ENCODE peak calls at places on chromosomes 3 and 15, in six cellular contexts. One of them, this sample, is unnamed.

GRCh38 chr3:140203510-140203909 is 268.5 kb downstream of the CLSTN2 start:
- DNase-seq in CD4-positive, alpha-beta memory T cell: no peak
- DNase-seq in A549: no peak
- DNase-seq in ovary: no peak
- DNase-seq in cardiac muscle cell: no peak
- DNase-seq in endodermal cell: peak; percentile 60
- DNase-seq in this sample: no peak

GRCh38 chr3:187286467-187287059 is 5.0 kb downstream of the MASP1 start:
- DNase-seq in cardiac muscle cell: no peak
- DNase-seq in endodermal cell: peak; percentile 35
- DNase-seq in ovary: no peak
- DNase-seq in CD4-positive, alpha-beta memory T cell: no peak
- DNase-seq in A549: no peak
- DNase-seq in this sample: no peak

GRCh38 chr15:100204211-100204610 is 137.6 kb downstream of the ADAMTS17 start:
- DNase-seq in endodermal cell: no peak
- DNase-seq in ovary: no peak
- DNase-seq in cardiac muscle cell: no peak
- DNase-seq in A549: no peak
- DNase-seq in CD4-positive, alpha-beta memory T cell: no peak
- DNase-seq in this sample: no peak

GRCh38 chr3:81459733-81460132 is 301.7 kb downstream of the GBE1 start:
- DNase-seq in CD4-positive, alpha-beta memory T cell: no peak
- DNase-seq in endodermal cell: no peak
- DNase-seq in A549: no peak
- DNase-seq in cardiac muscle cell: no peak
- DNase-seq in ovary: no peak
- DNase-seq in this sample: no peak

GRCh38 chr15:42688301-42688700 is 48.6 kb downstream of the CDAN1 start:
- DNase-seq in endodermal cell: no peak
- DNase-seq in ovary: no peak
- DNase-seq in CD4-positive, alpha-beta memory T cell: no peak
- DNase-seq in A549: no peak
- DNase-seq in cardiac muscle cell: no peak
- DNase-seq in this sample: no peak

GRCh38 chr3:179973024-179973423 is 63.7 kb downstream of the PEX5L start:
- DNase-seq in ovary: no peak
- DNase-seq in cardiac muscle cell: no peak
- DNase-seq in endodermal cell: no peak
- DNase-seq in A549: no peak
- DNase-seq in CD4-positive, alpha-beta memory T cell: no peak
- DNase-seq in this sample: no peak

GRCh38 chr3:98657429-98657828 is 64.0 kb upstream of the CPOX start:
- DNase-seq in cardiac muscle cell: peak; percentile 1
- DNase-seq in CD4-positive, alpha-beta memory T cell: peak; percentile 32
- DNase-seq in A549: peak; percentile 36
- DNase-seq in ovary: no peak
- DNase-seq in endodermal cell: peak; percentile 88
- DNase-seq in this sample: no peak

GRCh38 chr15:66893294-66893693 is 172.1 kb upstream of the SMAD3 start:
- DNase-seq in CD4-positive, alpha-beta memory T cell: no peak
- DNase-seq in endodermal cell: peak; percentile 24
- DNase-seq in ovary: no peak
- DNase-seq in cardiac muscle cell: no peak
- DNase-seq in A549: no peak
- DNase-seq in this sample: no peak

GRCh38 chr3:140863481-140864084 is 78.1 kb upstream of the SLC25A36 start:
- DNase-seq in cardiac muscle cell: peak; percentile 78
- DNase-seq in ovary: peak; percentile 80
- DNase-seq in A549: peak; percentile 42
- DNase-seq in endodermal cell: peak; percentile 84
- DNase-seq in CD4-positive, alpha-beta memory T cell: peak; percentile 8
- DNase-seq in this sample: peak; percentile 84

GRCh38 chr15:63350178-63350621 is 31.4 kb downstream of the CA12 start:
- DNase-seq in cardiac muscle cell: no peak
- DNase-seq in ovary: peak; percentile 26
- DNase-seq in A549: no peak
- DNase-seq in CD4-positive, alpha-beta memory T cell: no peak
- DNase-seq in endodermal cell: no peak
- DNase-seq in this sample: no peak

GRCh38 chr15:33584797-33585196 is 274.0 kb downstream of the RYR3 start:
- DNase-seq in endodermal cell: no peak
- DNase-seq in CD4-positive, alpha-beta memory T cell: no peak
- DNase-seq in ovary: peak; percentile 54
- DNase-seq in cardiac muscle cell: no peak
- DNase-seq in A549: peak; percentile 41
- DNase-seq in this sample: no peak

GRCh38 chr15:27623560-27624305 is 475.4 kb downstream of the OCA2 start:
- DNase-seq in endodermal cell: no peak
- DNase-seq in ovary: no peak
- DNase-seq in CD4-positive, alpha-beta memory T cell: no peak
- DNase-seq in cardiac muscle cell: no peak
- DNase-seq in A549: no peak
- DNase-seq in this sample: peak; percentile 3

GRCh38 chr15:40282144-40282869 is 557 bp downstream of the ANKRD63 start:
- DNase-seq in cardiac muscle cell: peak; percentile 60
- DNase-seq in endodermal cell: peak; percentile 87
- DNase-seq in CD4-positive, alpha-beta memory T cell: peak; percentile 53
- DNase-seq in ovary: no peak
- DNase-seq in A549: peak; percentile 64
- DNase-seq in this sample: no peak

GRCh38 chr3:55555866-55556621 is 68.9 kb upstream of the WNT5A start:
- DNase-seq in CD4-positive, alpha-beta memory T cell: no peak
- DNase-seq in ovary: no peak
- DNase-seq in cardiac muscle cell: peak; percentile 13
- DNase-seq in A549: no peak
- DNase-seq in endodermal cell: peak; percentile 53
- DNase-seq in this sample: no peak

GRCh38 chr3:155323063-155323666 is 29.7 kb upstream of the STRIT1 start:
- DNase-seq in CD4-positive, alpha-beta memory T cell: peak; percentile 9
- DNase-seq in ovary: no peak
- DNase-seq in A549: peak; percentile 78
- DNase-seq in cardiac muscle cell: peak; percentile 83
- DNase-seq in endodermal cell: peak; percentile 77
- DNase-seq in this sample: peak; percentile 89

GRCh38 chr3:154971341-154971740 is 108.8 kb upstream of the MME start:
- DNase-seq in CD4-positive, alpha-beta memory T cell: no peak
- DNase-seq in ovary: no peak
- DNase-seq in endodermal cell: no peak
- DNase-seq in cardiac muscle cell: no peak
- DNase-seq in A549: no peak
- DNase-seq in this sample: no peak

GRCh38 chr3:170740285-170740684 is 129.7 kb downstream of the RPL22L1 start:
- DNase-seq in CD4-positive, alpha-beta memory T cell: no peak
- DNase-seq in ovary: no peak
- DNase-seq in endodermal cell: no peak
- DNase-seq in cardiac muscle cell: no peak
- DNase-seq in A549: no peak
- DNase-seq in this sample: no peak

GRCh38 chr3:170738756-170739155 is 131.2 kb downstream of the RPL22L1 start:
- DNase-seq in CD4-positive, alpha-beta memory T cell: no peak
- DNase-seq in A549: no peak
- DNase-seq in cardiac muscle cell: no peak
- DNase-seq in ovary: no peak
- DNase-seq in endodermal cell: no peak
- DNase-seq in this sample: no peak

GRCh38 chr3:170739410-170739809 is 130.6 kb downstream of the RPL22L1 start:
- DNase-seq in cardiac muscle cell: no peak
- DNase-seq in A549: no peak
- DNase-seq in CD4-positive, alpha-beta memory T cell: no peak
- DNase-seq in endodermal cell: no peak
- DNase-seq in ovary: no peak
- DNase-seq in this sample: no peak

GRCh38 chr3:170741756-170742530 is 128.1 kb downstream of the RPL22L1 start:
- DNase-seq in A549: no peak
- DNase-seq in endodermal cell: no peak
- DNase-seq in CD4-positive, alpha-beta memory T cell: no peak
- DNase-seq in cardiac muscle cell: no peak
- DNase-seq in ovary: no peak
- DNase-seq in this sample: no peak

GRCh38 chr3:170740726-170741591 is 129.0 kb downstream of the RPL22L1 start:
- DNase-seq in A549: peak; percentile 50
- DNase-seq in CD4-positive, alpha-beta memory T cell: no peak
- DNase-seq in cardiac muscle cell: no peak
- DNase-seq in ovary: peak; percentile 64
- DNase-seq in endodermal cell: no peak
- DNase-seq in this sample: no peak
- H3K4me3 ChIP-seq in A549: no peak overlapping the region
- H3K4me3 ChIP-seq in CD4-positive, alpha-beta memory T cell: no peak overlapping the region
- H3K4me3 ChIP-seq in cardiac muscle cell: no peak overlapping the region
- H3K4me3 ChIP-seq in ovary: no peak overlapping the region
- H3K4me3 ChIP-seq in endodermal cell: no peak overlapping the region
- H3K4me3 ChIP-seq in this sample: no peak overlapping the region

DNA sequence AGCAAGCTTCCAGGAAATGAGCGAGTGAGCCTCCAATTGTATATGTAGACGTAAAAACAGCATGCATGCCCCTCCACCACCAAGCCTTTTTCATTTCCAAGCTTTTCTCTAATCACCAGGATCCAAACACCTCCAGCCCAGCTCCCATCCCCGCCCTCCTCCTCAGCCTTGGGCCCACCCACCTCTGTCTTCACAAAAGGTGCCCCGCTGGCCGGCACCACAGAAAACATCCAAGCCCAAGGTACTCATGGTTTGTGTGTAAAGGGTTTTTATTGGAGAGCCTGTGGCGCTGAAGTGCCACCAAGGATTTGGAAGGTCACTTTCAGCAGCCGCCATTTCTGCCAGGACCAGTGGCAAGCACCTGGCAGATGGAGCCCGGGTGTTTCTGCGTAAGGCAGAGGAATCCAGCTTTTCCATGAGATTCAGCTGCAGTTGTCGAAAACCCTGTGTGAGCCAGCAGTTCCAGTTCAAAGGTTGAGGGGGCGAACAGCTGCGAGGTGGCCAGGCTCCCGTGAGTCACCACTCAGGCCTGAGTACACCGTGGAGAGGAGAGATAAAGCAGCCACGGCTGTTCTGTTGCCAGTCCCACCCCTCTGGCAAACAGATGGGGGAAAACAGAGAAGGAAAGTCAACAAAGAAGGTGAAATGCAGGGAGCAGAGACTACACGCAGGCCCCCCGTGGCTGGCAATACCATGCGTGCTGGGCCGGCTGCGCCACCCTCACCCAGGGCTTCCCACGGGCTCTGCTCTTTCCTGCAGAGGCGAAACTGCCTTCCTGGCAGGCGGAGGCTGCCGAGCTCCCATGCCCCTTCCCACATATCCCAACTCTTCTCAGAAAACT is 38.2 kb downstream of the FAM174B start:
- DNase-seq in ovary: peak; percentile 84
- DNase-seq in endodermal cell: peak; percentile 59
- DNase-seq in A549: peak; percentile 72
- DNase-seq in CD4-positive, alpha-beta memory T cell: no peak
- DNase-seq in cardiac muscle cell: peak; percentile 48
- DNase-seq in this sample: no peak
- H3K4me3 ChIP-seq in ovary: peak overlapping the region; percentile 14
- H3K4me3 ChIP-seq in endodermal cell: no peak overlapping the region
- H3K4me3 ChIP-seq in A549: no peak overlapping the region
- H3K4me3 ChIP-seq in CD4-positive, alpha-beta memory T cell: no peak overlapping the region
- H3K4me3 ChIP-seq in cardiac muscle cell: no peak overlapping the region
- H3K4me3 ChIP-seq in this sample: no peak overlapping the region

GRCh38 chr3:161371441-161372320 is at the start of gene SPTSSB:
- DNase-seq in cardiac muscle cell: peak; percentile 56
- DNase-seq in endodermal cell: peak; percentile 95
- DNase-seq in ovary: peak; percentile 16
- DNase-seq in CD4-positive, alpha-beta memory T cell: peak; percentile 47
- DNase-seq in A549: peak; percentile 15
- DNase-seq in this sample: no peak
- H3K4me3 ChIP-seq in cardiac muscle cell: peak within 1 kb of the TSS; percentile 42
- H3K4me3 ChIP-seq in endodermal cell: peak within 1 kb of the TSS; percentile 78
- H3K4me3 ChIP-seq in ovary: peak within 1 kb of the TSS; percentile 39
- H3K4me3 ChIP-seq in CD4-positive, alpha-beta memory T cell: peak within 1 kb of the TSS; percentile 69
- H3K4me3 ChIP-seq in A549: peak within 1 kb of the TSS; percentile 51
- H3K4me3 ChIP-seq in this sample: no peak within 1 kb of the TSS

DNA sequence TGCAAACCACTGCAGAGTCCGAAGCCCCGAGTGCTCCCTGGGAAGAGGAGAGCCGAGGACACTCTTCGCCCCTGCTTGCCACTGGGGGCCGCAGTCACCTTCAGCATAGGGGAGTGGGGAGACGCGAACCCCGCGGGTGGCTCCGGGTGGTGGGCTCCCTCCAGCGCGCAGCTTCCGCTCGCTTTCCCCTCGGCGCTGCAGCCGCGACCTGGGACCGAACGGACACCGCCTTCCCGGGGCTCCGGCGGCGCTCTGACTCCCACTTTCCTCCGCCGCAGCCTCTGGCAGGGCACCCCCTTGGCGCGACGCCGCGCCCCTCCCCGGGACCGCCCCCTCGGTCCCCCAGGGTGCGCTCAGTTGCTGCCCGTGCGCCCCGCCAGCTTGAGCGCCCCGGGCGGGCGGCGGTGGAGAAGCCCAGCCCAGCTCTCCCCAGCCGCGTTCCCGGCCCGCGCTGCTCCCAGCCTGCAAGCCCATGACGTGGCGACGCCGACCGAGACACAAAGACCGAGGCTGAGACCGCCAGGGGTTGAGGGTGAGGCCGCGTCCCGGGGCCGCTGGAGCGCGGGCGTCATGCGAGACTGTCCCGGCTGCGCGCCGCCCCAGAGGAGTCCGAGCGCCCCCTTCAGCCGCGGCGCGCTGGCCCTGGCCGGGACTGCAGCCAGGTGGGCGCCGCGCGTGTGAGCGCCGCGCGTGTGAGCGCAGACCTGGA is at the start of gene MINAR1:
- DNase-seq in endodermal cell: peak; percentile 86
- DNase-seq in A549: peak; percentile 50
- DNase-seq in cardiac muscle cell: peak; percentile 79
- DNase-seq in ovary: no peak
- DNase-seq in CD4-positive, alpha-beta memory T cell: no peak
- DNase-seq in this sample: no peak
- H3K4me3 ChIP-seq in endodermal cell: peak within 1 kb of the TSS; percentile 79
- H3K4me3 ChIP-seq in A549: peak within 1 kb of the TSS; percentile 58
- H3K4me3 ChIP-seq in cardiac muscle cell: peak within 1 kb of the TSS; percentile 53
- H3K4me3 ChIP-seq in ovary: no peak within 1 kb of the TSS
- H3K4me3 ChIP-seq in CD4-positive, alpha-beta memory T cell: no peak within 1 kb of the TSS
- H3K4me3 ChIP-seq in this sample: no peak within 1 kb of the TSS

DNA sequence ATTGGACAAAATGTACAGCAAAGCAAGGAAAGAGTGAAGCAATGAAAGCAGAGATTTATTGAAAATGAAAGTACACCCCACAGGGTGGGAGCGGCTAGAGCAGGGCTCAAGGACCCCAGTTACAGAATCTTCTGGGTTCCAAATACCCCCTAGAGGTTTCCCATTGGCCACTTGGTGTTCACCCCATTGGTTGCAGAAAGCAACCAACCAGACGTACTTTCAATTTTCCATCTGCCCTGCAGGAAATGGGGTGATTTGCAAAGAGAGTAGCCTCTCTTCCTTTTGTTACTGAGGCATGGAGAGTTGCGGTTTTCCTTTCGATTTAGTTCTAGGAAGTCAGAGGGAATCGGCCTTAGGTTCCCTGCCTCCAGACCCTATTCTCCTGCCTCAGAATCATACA is 2.4 kb downstream of the PML start:
- DNase-seq in ovary: no peak
- DNase-seq in A549: no peak
- DNase-seq in endodermal cell: no peak
- DNase-seq in cardiac muscle cell: no peak
- DNase-seq in CD4-positive, alpha-beta memory T cell: peak; percentile 35
- DNase-seq in this sample: peak; percentile 72
- H3K4me3 ChIP-seq in ovary: peak overlapping the region; percentile 5
- H3K4me3 ChIP-seq in A549: no peak overlapping the region
- H3K4me3 ChIP-seq in endodermal cell: no peak overlapping the region
- H3K4me3 ChIP-seq in cardiac muscle cell: no peak overlapping the region
- H3K4me3 ChIP-seq in CD4-positive, alpha-beta memory T cell: peak overlapping the region; percentile 37
- H3K4me3 ChIP-seq in this sample: peak overlapping the region; percentile 89

GRCh38 chr3:112127522-112128494 is 5.2 kb downstream of the GCSAM start:
- DNase-seq in A549: no peak
- DNase-seq in CD4-positive, alpha-beta memory T cell: no peak
- DNase-seq in ovary: no peak
- DNase-seq in endodermal cell: no peak
- DNase-seq in cardiac muscle cell: no peak
- DNase-seq in this sample: peak; percentile 57
- H3K4me3 ChIP-seq in A549: no peak overlapping the region
- H3K4me3 ChIP-seq in CD4-positive, alpha-beta memory T cell: no peak overlapping the region
- H3K4me3 ChIP-seq in ovary: no peak overlapping the region
- H3K4me3 ChIP-seq in endodermal cell: no peak overlapping the region
- H3K4me3 ChIP-seq in cardiac muscle cell: no peak overlapping the region
- H3K4me3 ChIP-seq in this sample: peak overlapping the region; percentile 57

This sample was measured in OCI-LY7.